ENCODE peak calls at places on chromosomes 11 and 22, in four cellular contexts. U is HTR-8/SVneo, Z is left cardiac atrium, F is kidney glomerular epithelial cell. H is an unnamed sample.

GRCh38 chr11:85626496-85626895 is 648 bp downstream of the DLG2 start:
- DNase-seq in U (no peak), Z (no peak), F (no peak), H (no peak)

GRCh38 chr22:42164901-42165300 is 34.3 kb upstream of the CYP2D6 start:
- DNase-seq in U (no peak), Z (no peak), F (no peak), H (no peak)

GRCh38 chr22:49577168-49578060 is 250.3 kb downstream of the BRD1 start:
- DNase-seq in U (no peak), Z (no peak), F (no peak), H (no peak)

GRCh38 chr11:63907808-63908530 is 9.0 kb downstream of the RCOR2 start:
- DNase-seq in U (no peak), Z (no peak), F (peak), H (no peak)

GRCh38 chr11:65147352-65148075 is 13.2 kb upstream of the SYVN1 start:
- DNase-seq in U (no peak), Z (no peak), F (no peak), H (no peak)

GRCh38 chr11:73991471-73992006 is 8.9 kb upstream of the UCP2 start:
- DNase-seq in U (no peak), Z (no peak), F (no peak), H (no peak)

GRCh38 chr22:37282385-37282677 is at the start of gene CYTH4:
- DNase-seq in U (no peak), Z (peak), F (no peak), H (peak)

GRCh38 chr11:42410251-42410956 is 901.4 kb upstream of the API5 start:
- DNase-seq in U (no peak), Z (no peak), F (no peak), H (no peak)

GRCh38 chr22:18095101-18095805 is 15.4 kb upstream of the TUBA8 start:
- DNase-seq in U (no peak), Z (no peak), F (peak), H (no peak)

GRCh38 chr22:39183991-39184585 is 31.6 kb upstream of the CBX7 start:
- DNase-seq in U (peak), Z (peak), F (peak), H (no peak)

GRCh38 chr22:35400335-35400680 is 368 bp downstream of the MCM5 start:
- DNase-seq in U (no peak), Z (no peak), F (no peak), H (no peak)

GRCh38 chr22:49776053-49776511 is 51.6 kb downstream of the BRD1 start:
- DNase-seq in U (no peak), Z (no peak), F (no peak), H (no peak)

GRCh38 chr22:45083659-45084305 is 74.0 kb upstream of the PHF21B start:
- DNase-seq in U (peak), Z (no peak), F (no peak), H (peak)

GRCh38 chr22:31344369-31345330 is 1.5 kb downstream of the PATZ1 start:
- DNase-seq in U (no peak), Z (peak), F (no peak), H (no peak)

GRCh38 chr11:69513663-69514062 is 32.2 kb downstream of the LINC01488 start:
- DNase-seq in U (no peak), Z (peak), F (no peak), H (no peak)

H was measured in RWPE1.